ENCODE peak calls at places on chromosomes 16 and 17, in nine cellular contexts. L, T, V, U, N, P, S, M and C are unnamed samples.

GRCh38 chr16:67082891-67083290 is 26.9 kb upstream of the PHAF1 start:
- DNase-seq in U (no peak), P (no peak), N (no peak), L (no peak), M (peak), T (no peak), V (peak), S (no peak), C (no peak)

GRCh38 chr16:4179020-4179419 is 62.8 kb upstream of the ADCY9 start:
- DNase-seq in L (peak), N (peak), V (peak), M (no peak), S (no peak), P (no peak), T (peak), U (peak), C (no peak)

GRCh38 chr16:88905563-88905962 is 39.1 kb upstream of the PABPN1L start:
- DNase-seq in P (no peak), L (no peak), N (no peak), V (no peak), U (no peak), M (no peak), S (no peak), T (no peak), C (peak)

GRCh38 chr16:78562650-78563049 is 463.2 kb downstream of the WWOX start:
- DNase-seq in P (no peak), T (no peak), S (no peak), N (no peak), V (no peak), M (no peak), L (no peak), U (no peak), C (no peak)

GRCh38 chr17:10271004-10271620 is 72.7 kb upstream of the GAS7 start:
- DNase-seq in V (no peak), L (peak), N (no peak), T (no peak), S (no peak), M (no peak), U (no peak), P (no peak), C (no peak)

GRCh38 chr17:57201481-57201880 is 54.8 kb upstream of the MSI2 start:
- DNase-seq in M (no peak), T (no peak), L (no peak), P (no peak), S (no peak), N (no peak), U (no peak), V (no peak), C (no peak)

GRCh38 chr17:76789235-76789788 is 51.4 kb downstream of the MFSD11 start:
- DNase-seq in M (no peak), U (peak), S (no peak), L (peak), T (peak), P (no peak), N (no peak), V (no peak), C (no peak)

GRCh38 chr16:54318941-54319340 is 32.4 kb upstream of the IRX3 start:
- DNase-seq in T (no peak), S (no peak), N (no peak), U (no peak), V (no peak), P (no peak), M (peak), L (no peak), C (no peak)

GRCh38 chr17:69605571-69605970 is 191.1 kb downstream of the MAP2K6 start:
- DNase-seq in V (peak), S (no peak), U (no peak), M (no peak), T (no peak), N (no peak), L (no peak), P (no peak), C (no peak)

GRCh38 chr16:3761375-3762079 is 44.2 kb upstream of the TRAP1 start:
- DNase-seq in V (no peak), T (no peak), N (no peak), L (no peak), U (no peak), S (no peak), M (no peak), P (no peak), C (no peak)

GRCh38 chr16:1156111-1156982 is 3.4 kb downstream of the CACNA1H start:
- DNase-seq in N (no peak), V (no peak), U (no peak), T (no peak), L (no peak), M (no peak), P (no peak), S (no peak), C (no peak)

GRCh38 chr16:86578499-86579267 is at the start of gene FOXL1:
- DNase-seq in U (no peak), L (peak), S (no peak), N (no peak), T (no peak), V (peak), M (peak), P (no peak), C (no peak)

GRCh38 chr17:55005520-55005919 is 37.0 kb downstream of the STXBP4 start:
- DNase-seq in U (no peak), N (no peak), S (peak), L (peak), V (peak), P (peak), M (peak), T (no peak), C (no peak)

GRCh38 chr17:35889818-35890773 is 9.9 kb upstream of the CCL5 start:
- DNase-seq in T (no peak), U (no peak), V (peak), L (peak), N (peak), P (no peak), M (peak), S (no peak), C (no peak)

GRCh38 chr17:71741836-71742235 is 379.0 kb upstream of the SOX9 start:
- DNase-seq in S (no peak), L (no peak), M (peak), U (no peak), T (no peak), V (no peak), N (no peak), P (no peak), C (no peak)

DNA sequence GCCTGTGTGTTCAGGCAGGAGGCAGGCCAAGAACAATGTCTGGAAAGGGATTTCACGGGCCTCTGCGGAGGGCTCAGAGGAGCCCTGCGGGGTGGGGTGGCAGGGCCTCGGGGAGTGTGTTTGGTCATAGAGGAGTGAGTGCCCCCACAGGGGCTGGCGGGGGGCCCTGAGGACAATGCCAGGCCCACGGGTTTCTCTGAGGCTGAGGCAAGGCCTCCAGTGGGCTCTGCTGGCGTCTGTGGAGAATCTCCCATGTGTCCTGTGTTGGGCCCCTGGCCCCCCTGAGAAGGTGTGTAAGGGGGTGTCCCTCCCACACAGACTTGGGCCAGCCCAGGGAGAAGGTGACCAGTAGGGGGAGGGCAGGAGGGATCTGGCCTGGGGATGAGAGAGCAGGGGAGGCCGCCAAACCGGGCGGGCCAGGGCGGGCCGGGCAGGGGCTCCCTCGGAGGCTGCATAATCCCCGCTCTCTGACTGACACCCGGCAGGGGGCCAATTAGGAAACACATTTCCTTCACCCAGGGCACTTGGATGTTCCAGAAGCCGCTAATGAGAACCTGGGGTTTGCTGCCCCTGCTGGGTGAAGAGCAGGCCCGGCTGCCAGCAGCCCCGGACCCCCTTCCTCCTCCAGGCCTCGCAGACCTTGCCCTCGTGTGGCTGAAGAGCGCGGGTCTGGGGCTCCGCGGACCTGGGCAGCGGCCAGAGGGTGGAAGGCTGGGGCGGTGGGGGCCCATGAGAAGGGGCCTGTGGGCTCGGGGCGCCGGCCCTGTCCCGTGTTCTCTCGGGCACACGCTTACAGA is 204.2 kb downstream of the NTN1 start:
- DNase-seq in M (no peak), N (no peak), T (no peak), S (no peak), P (no peak), V (no peak), U (no peak), L (no peak), C (no peak)
- TF ChIP-seq CTCF in M (peak), N (no peak), T (no peak), S (no peak), P (no peak), V (no peak), U (no peak), L (no peak), C (no peak)

GRCh38 chr16:28977703-28978641 is 3.4 kb downstream of the SPNS1 start:
- DNase-seq in S (no peak), M (no peak), N (no peak), V (no peak), U (no peak), T (peak), L (no peak), P (peak), C (peak)
- TF ChIP-seq CTCF in S (peak), M (peak), N (peak), V (no peak), U (no peak), T (peak), L (peak), P (peak), C (peak)

DNA sequence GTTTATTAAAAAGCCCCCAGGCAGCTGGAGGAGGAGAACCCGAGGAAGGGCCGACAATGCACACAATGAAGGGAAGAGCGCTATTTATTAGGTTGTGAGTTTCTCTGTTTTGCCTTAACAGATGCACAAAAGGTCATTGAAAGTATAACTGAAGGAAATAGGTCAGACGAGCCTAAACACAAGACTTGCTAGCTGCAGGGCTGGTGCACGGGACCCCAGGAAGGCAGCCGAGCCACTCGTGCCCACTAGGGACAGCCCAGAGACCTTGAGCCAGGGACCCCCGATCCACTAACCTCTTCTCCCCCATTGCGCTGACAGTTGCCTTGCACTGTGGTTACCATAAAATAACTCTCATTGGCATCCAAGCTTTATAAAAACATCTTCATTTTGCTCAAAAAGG is 11.3 kb downstream of the LITAFD start:
- DNase-seq in S (no peak), P (no peak), U (no peak), V (no peak), N (no peak), T (peak), M (no peak), L (no peak), C (no peak)
- TF ChIP-seq CTCF in S (no peak), P (no peak), U (no peak), V (no peak), N (no peak), T (no peak), M (no peak), L (no peak), C (no peak)

GRCh38 chr17:14781123-14781522 is 480.2 kb downstream of the HS3ST3B1 start:
- DNase-seq in P (no peak), S (no peak), V (no peak), L (no peak), T (no peak), U (no peak), N (no peak), M (no peak), C (no peak)

GRCh38 chr17:14779236-14779635 is 478.4 kb downstream of the HS3ST3B1 start:
- DNase-seq in P (no peak), N (no peak), S (peak), U (no peak), M (no peak), T (no peak), V (no peak), L (no peak), C (no peak)

GRCh38 chr17:14780116-14780515 is 479.2 kb downstream of the HS3ST3B1 start:
- DNase-seq in M (no peak), V (no peak), N (no peak), P (no peak), U (no peak), L (no peak), S (no peak), T (no peak), C (no peak)

GRCh38 chr17:14790518-14790917 is 474.6 kb downstream of the PMP22 start:
- DNase-seq in P (no peak), U (no peak), M (peak), L (no peak), T (no peak), V (peak), S (no peak), N (no peak), C (no peak)

DNA sequence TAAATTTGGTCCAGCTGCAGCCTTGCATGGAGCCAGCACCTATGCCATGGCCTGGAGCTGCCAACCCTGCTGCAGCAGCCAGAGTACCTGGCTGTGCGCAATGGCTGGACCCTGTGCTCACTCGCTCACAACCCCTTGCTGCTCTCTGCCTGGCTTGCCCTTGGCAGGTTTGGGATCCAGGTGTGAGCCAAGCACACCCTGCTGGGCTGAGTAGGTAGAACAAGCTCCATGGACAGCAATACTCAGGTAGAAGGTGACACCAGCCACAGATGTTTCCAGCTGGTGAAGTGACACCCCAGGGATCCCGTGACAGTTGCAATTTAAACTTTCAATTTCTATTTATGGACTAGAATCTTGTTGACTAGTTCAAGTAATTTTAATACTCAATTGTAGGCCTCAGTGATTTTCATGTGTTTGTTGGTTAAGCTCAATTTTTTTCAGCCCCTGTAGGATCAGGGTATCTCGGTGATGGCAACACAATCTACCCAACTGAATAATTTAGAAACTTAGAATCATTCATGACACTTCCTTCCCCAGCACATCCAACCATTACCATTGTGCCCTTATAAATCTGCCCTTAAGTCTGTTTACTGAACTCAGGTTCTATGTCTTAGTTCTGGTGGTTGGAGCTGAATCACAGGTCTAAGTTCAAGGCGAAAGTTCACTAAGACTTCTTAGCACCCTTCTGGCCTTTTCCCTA is 480.0 kb downstream of the PMP22 start:
- DNase-seq in N (no peak), V (no peak), L (no peak), S (no peak), M (no peak), U (no peak), T (no peak), P (no peak), C (no peak)
- TF ChIP-seq CTCF in N (peak), V (no peak), L (no peak), S (peak), M (no peak), U (no peak), T (no peak), P (no peak), C (peak)

GRCh38 chr17:65072577-65073178 is 16.1 kb upstream of the GNA13 start:
- DNase-seq in P (peak), V (no peak), T (no peak), M (no peak), S (no peak), N (no peak), L (no peak), U (no peak), C (no peak)
- TF ChIP-seq CTCF in P (no peak), V (no peak), T (no peak), M (no peak), S (no peak), N (no peak), L (no peak), U (no peak), C (no peak)

GRCh38 chr16:55469821-55470532 is 9.0 kb upstream of the MMP2 start:
- DNase-seq in S (no peak), T (no peak), M (no peak), V (no peak), U (no peak), L (no peak), N (no peak), P (no peak), C (no peak)
- TF ChIP-seq CTCF in S (no peak), T (no peak), M (no peak), V (no peak), U (no peak), L (no peak), N (no peak), P (no peak), C (no peak)

DNA sequence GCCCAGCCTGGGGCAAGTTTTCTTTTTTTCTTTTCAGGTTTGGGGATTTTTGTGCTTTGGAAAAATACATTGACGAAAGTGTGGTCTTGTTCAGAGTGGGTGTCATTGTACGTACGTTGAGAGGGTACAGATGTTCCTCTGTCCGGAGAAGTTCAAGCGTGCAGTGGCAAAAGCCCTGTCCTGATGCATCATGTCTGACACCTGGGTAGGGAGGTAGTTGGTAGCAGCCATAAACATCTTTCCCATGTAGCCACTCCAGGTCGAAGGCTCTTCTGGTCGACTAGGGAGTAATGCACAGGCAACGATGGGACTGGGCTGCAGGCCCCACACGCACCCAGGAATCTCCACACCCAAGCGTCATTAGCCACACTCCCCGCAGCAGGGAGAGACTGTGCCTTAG is 27.4 kb downstream of the WIPI1 start:
- DNase-seq in T (no peak), M (no peak), L (no peak), S (no peak), U (no peak), V (no peak), P (no peak), N (no peak), C (no peak)
- TF ChIP-seq CTCF in T (no peak), M (no peak), L (no peak), S (no peak), U (no peak), V (no peak), P (no peak), N (no peak), C (no peak)

DNA sequence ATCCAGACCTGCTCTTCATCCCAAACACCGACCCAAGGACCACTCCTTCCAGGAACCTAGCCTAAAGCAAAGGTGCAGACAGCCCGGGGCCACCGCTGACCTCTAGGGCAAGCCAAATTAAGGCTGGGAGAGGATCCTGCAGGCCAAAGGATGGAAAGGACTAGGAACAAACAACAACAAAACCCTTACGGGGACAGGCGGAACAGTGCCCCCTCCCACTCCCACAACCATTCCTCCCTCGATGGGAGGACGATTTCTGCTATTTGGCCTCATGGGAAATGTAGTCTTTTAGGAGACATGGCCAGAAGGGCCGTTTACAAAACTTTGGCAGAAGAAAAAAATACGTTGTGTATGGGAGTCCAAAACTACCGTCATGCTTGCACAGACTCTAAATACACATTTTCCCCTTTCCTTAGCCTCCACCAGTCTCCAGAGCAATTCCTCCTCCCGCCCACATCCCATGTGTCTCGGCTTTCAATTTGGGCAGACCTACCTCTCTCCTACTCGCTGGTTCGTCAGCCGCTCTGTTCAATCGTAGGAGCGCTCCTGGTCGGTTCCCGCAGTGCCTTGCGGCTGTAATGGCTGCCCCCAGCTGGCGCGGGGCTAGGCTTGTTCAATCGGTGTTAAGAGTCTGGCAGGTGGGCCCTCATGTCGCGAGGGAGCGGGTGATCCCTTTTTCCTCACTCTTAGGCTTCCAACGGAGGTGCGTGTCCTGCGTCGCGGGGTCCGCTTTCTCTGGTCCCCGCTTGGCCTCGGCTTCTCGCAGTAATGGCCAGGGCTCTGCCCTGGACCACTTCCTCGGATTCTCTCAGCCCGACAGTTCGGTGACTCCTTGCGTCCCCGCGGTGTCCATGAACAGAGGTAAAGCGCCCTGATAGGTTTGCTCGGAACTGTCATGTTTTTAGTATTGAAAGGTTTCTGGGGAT is at the start of gene ERAL1:
- DNase-seq in V (peak), T (peak), N (peak), P (peak), M (peak), S (peak), U (peak), L (peak), C (peak)
- TF ChIP-seq CTCF in V (no peak), T (peak), N (peak), P (no peak), M (no peak), S (no peak), U (no peak), L (no peak), C (no peak)

GRCh38 chr17:7825206-7825980 is 8.6 kb upstream of the KDM6B start:
- DNase-seq in L (no peak), N (no peak), M (no peak), T (no peak), U (no peak), P (no peak), S (no peak), V (no peak), C (no peak)
- TF ChIP-seq CTCF in L (peak), N (peak), M (no peak), T (no peak), U (no peak), P (no peak), S (peak), V (no peak), C (no peak)

DNA sequence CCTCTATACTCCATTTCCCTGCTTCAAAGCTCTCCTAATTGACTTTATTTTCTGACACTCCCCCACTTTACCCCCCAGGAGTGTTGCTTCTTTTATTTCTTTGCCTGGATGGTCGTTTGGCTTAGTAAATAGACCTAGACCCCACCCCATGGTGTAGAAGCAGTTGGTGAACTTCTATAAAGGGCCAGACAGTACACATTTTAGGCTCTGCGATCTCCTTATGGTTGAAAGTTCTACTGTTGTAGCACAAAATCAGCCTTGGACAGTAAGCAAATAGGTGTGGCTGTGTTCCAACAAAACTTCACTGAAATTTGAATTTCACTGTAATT is 31.9 kb downstream of the ZNF287 start:
- DNase-seq in U (no peak), M (no peak), N (no peak), S (no peak), V (no peak), P (no peak), T (no peak), L (no peak), C (no peak)
- TF ChIP-seq CTCF in U (no peak), M (no peak), N (no peak), S (no peak), V (no peak), P (no peak), T (no peak), L (no peak), C (no peak)